ENCODE peak calls at places on chromosomes 11 and 22, in six cellular contexts. Q is A549, J is WTC11, Z is H1, B is endothelial cell of umbilical vein, K is K562. O is an unnamed sample.

GRCh38 chr22:23062616-23063538 is 7.4 kb upstream of the GNAZ start:
- DNase-seq in B (no peak), K (no peak), Z (no peak), J (peak), Q (no peak), O (no peak)

GRCh38 chr11:114058026-114058706 is 1.3 kb upstream of the ZBTB16 start:
- DNase-seq in Q (no peak), K (no peak), Z (peak), J (peak), B (no peak), O (no peak)

GRCh38 chr11:64090811-64091516 is 55.2 kb downstream of the FLRT1 start:
- DNase-seq in Q (peak), B (no peak), J (peak), K (peak), Z (no peak), O (no peak)

GRCh38 chr11:134670247-134670646 is 258.2 kb upstream of the B3GAT1 start:
- DNase-seq in K (no peak), B (no peak), Q (no peak), J (no peak), Z (no peak), O (no peak)

GRCh38 chr11:66282468-66283455 is 4.8 kb downstream of the CNIH2 start:
- DNase-seq in Q (peak), Z (peak), J (peak), K (peak), B (peak), O (peak)

GRCh38 chr22:44616882-44617655 is 84.9 kb upstream of the PRR5 start:
- DNase-seq in Q (no peak), K (no peak), B (no peak), J (no peak), Z (no peak), O (no peak)

GRCh38 chr11:62553839-62554361 is 7.3 kb upstream of the AHNAK start:
- DNase-seq in Z (no peak), J (no peak), K (no peak), Q (peak), B (no peak), O (no peak)

GRCh38 chr11:63847363-63847762 is 8.5 kb downstream of the MARK2 start:
- DNase-seq in Q (no peak), K (no peak), B (no peak), Z (no peak), J (peak), O (no peak)

GRCh38 chr11:8733847-8734246 is 51.3 kb downstream of the RPL27A start:
- DNase-seq in Z (no peak), B (no peak), K (no peak), J (no peak), Q (no peak), O (peak)

GRCh38 chr22:42388130-42388797 is 43.9 kb downstream of the NFAM1 start:
- DNase-seq in B (no peak), Z (no peak), Q (no peak), K (peak), J (peak), O (no peak)

DNA sequence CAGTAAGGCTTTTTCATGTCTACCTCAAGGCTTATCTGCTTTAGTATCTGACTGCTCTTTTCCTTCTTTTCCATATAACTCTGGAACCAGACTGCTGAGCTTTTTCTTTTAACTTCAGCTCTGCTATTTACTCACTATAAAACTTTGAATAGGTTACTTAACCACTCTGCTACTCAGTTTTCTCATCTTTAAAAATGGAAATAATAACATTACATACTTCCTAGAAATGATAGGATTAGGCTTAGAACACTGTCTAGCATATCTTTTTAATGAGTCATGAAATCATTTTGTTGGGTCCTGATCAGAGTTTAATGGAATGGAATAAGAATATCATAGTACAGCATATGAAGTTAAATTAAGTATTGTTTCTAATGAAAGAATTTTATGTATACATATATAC is 120.0 kb downstream of the METTL15 start:
- DNase-seq in B (peak), J (no peak), Q (no peak), K (no peak), Z (no peak), O (no peak)
- TF ChIP-seq JUN in B (peak), J (no peak), Q (no peak), K (no peak), Z (no peak), O (no peak)

GRCh38 chr11:1457326-1457680 is 29.3 kb downstream of the MOB2 start:
- DNase-seq in K (no peak), J (no peak), B (no peak), Z (no peak), Q (no peak), O (no peak)
- TF ChIP-seq JUN in K (no peak), J (no peak), B (no peak), Z (no peak), Q (no peak), O (no peak)

GRCh38 chr11:11171285-11171684 is 181.8 kb downstream of the CSNK2A3 start:
- DNase-seq in K (no peak), Z (no peak), B (no peak), J (no peak), Q (no peak), O (no peak)
- TF ChIP-seq JUN in K (no peak), Z (no peak), B (no peak), J (no peak), Q (no peak), O (no peak)

DNA sequence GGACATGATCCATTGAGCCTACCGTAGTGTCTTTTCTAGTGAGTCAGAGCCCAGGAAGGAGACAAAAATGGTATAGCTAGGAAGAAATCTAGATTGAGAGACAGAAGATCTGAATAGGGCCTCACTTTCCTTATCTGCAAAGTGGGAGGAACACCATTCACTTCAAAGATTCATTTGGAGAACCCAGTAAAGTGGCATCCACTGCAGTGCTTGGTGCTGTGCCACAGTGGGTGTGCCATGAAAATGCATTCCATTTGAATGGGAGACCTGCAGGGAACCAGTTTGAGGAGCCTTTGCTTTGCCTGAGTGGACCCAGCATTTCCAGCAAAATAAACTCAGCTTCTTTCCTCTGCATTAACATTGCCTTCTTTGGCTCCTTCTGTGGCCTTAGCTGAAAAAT is 470.5 kb upstream of the CADM1 start:
- DNase-seq in Z (no peak), J (no peak), B (no peak), K (no peak), Q (no peak), O (no peak)
- TF ChIP-seq JUN in Z (no peak), J (no peak), B (no peak), K (no peak), Q (no peak), O (no peak)

O was measured in HepG2.